ENCODE peak calls at places on chromosomes 7 and 10, in ten cellular contexts. U, R, J, C, H, K, E, Z, Q and G are unnamed samples.

GRCh38 chr7:95469850-95470249 is 15.9 kb upstream of the ASB4 start:
- DNase-seq in U (no peak), R (no peak), J (no peak), C (peak), H (no peak), K (no peak), E (peak), Z (no peak), Q (no peak), G (peak)

GRCh38 chr7:130918129-130919052 is 184.4 kb upstream of the KLF14 start:
- DNase-seq in U (no peak), R (no peak), J (no peak), C (no peak), H (no peak), K (peak), E (no peak), Z (no peak), Q (no peak), G (no peak)

GRCh38 chr10:124802313-124802675 is 675 bp downstream of the ABRAXAS2 start:
- DNase-seq in U (no peak), R (no peak), J (no peak), C (no peak), H (no peak), K (no peak), E (no peak), Z (no peak), Q (no peak), G (no peak)

GRCh38 chr10:90125966-90126600 is 424.7 kb downstream of the KIF20B start:
- DNase-seq in U (no peak), R (no peak), J (no peak), C (no peak), H (no peak), K (no peak), E (no peak), Z (no peak), Q (no peak), G (no peak)

GRCh38 chr10:88661018-88661417 is 3.2 kb upstream of the LIPF start:
- DNase-seq in U (no peak), R (no peak), J (no peak), C (no peak), H (no peak), K (no peak), E (no peak), Z (no peak), Q (no peak), G (no peak)

GRCh38 chr10:129495697-129496096 is 28.7 kb downstream of the MGMT start:
- DNase-seq in U (no peak), R (no peak), J (no peak), C (no peak), H (no peak), K (no peak), E (peak), Z (no peak), Q (no peak), G (no peak)

GRCh38 chr7:6637544-6638229 is 569 bp downstream of the ZNF316 start:
- DNase-seq in U (peak), R (peak), J (no peak), C (peak), H (no peak), K (no peak), E (peak), Z (no peak), Q (peak), G (peak)

GRCh38 chr7:44973610-44974401 is 5.0 kb downstream of the MYO1G start:
- DNase-seq in U (peak), R (peak), J (no peak), C (peak), H (no peak), K (no peak), E (peak), Z (no peak), Q (peak), G (peak)

GRCh38 chr10:22679608-22680007 is 34.8 kb downstream of the PIP4K2A start:
- DNase-seq in U (no peak), R (no peak), J (no peak), C (no peak), H (no peak), K (no peak), E (no peak), Z (no peak), Q (no peak), G (no peak)

GRCh38 chr10:110375121-110375520 is 70.4 kb upstream of the SMNDC1 start:
- DNase-seq in U (no peak), R (no peak), J (no peak), C (no peak), H (no peak), K (no peak), E (no peak), Z (no peak), Q (no peak), G (no peak)

GRCh38 chr7:412731-413356 is 106.8 kb downstream of the PDGFA start:
- DNase-seq in U (peak), R (no peak), J (no peak), C (no peak), H (no peak), K (no peak), E (no peak), Z (no peak), Q (no peak), G (no peak)

GRCh38 chr7:101420436-101420835 is 57.8 kb downstream of the COL26A1 start:
- DNase-seq in U (peak), R (no peak), J (no peak), C (no peak), H (no peak), K (no peak), E (peak), Z (no peak), Q (no peak), G (no peak)

GRCh38 chr10:96930469-96930868 is 98.4 kb downstream of the LCOR start:
- DNase-seq in U (no peak), R (no peak), J (no peak), C (no peak), H (no peak), K (no peak), E (no peak), Z (no peak), Q (no peak), G (no peak)

GRCh38 chr7:157255201-157255606 is 81.6 kb upstream of the DNAJB6 start:
- DNase-seq in U (no peak), R (no peak), J (no peak), C (no peak), H (no peak), K (no peak), E (no peak), Z (no peak), Q (no peak), G (no peak)

GRCh38 chr7:142854505-142855400 is at the start of gene EPHB6:
- DNase-seq in U (peak), R (peak), J (peak), C (peak), H (peak), K (peak), E (peak), Z (peak), Q (peak), G (peak)

GRCh38 chr10:110547139-110547761 is 20.2 kb upstream of the SMC3 start:
- DNase-seq in U (no peak), R (peak), J (no peak), C (peak), H (no peak), K (no peak), E (no peak), Z (no peak), Q (no peak), G (no peak)

GRCh38 chr7:90720970-90721768 is 125.0 kb downstream of the CDK14 start:
- DNase-seq in U (no peak), R (no peak), J (peak), C (peak), H (peak), K (peak), E (no peak), Z (peak), Q (no peak), G (no peak)

GRCh38 chr7:77393261-77393660 is 22.9 kb downstream of the GSAP start:
- DNase-seq in U (no peak), R (no peak), J (no peak), C (no peak), H (no peak), K (no peak), E (no peak), Z (no peak), Q (peak), G (no peak)

GRCh38 chr7:132739271-132739955 is 163.1 kb upstream of the PLXNA4 start:
- DNase-seq in U (no peak), R (no peak), J (peak), C (peak), H (peak), K (no peak), E (no peak), Z (no peak), Q (no peak), G (no peak)

GRCh38 chr7:20409961-20410360 is 79.3 kb downstream of the ITGB8 start:
- DNase-seq in U (no peak), R (no peak), J (no peak), C (no peak), H (no peak), K (no peak), E (no peak), Z (no peak), Q (no peak), G (no peak)

GRCh38 chr7:98242342-98242741 is 9.7 kb downstream of the TECPR1 start:
- DNase-seq in U (no peak), R (no peak), J (no peak), C (no peak), H (no peak), K (no peak), E (no peak), Z (no peak), Q (no peak), G (no peak)

GRCh38 chr10:113454341-113455061 is 98.4 kb upstream of the HABP2 start:
- DNase-seq in U (peak), R (peak), J (no peak), C (peak), H (peak), K (peak), E (peak), Z (peak), Q (peak), G (peak)

GRCh38 chr10:112565434-112566053 is 118.5 kb downstream of the VTI1A start:
- DNase-seq in U (peak), R (peak), J (peak), C (peak), H (no peak), K (peak), E (peak), Z (peak), Q (no peak), G (peak)

GRCh38 chr10:14953452-14954000 is 370 bp downstream of the DCLRE1C start:
- DNase-seq in U (no peak), R (peak), J (peak), C (peak), H (peak), K (no peak), E (peak), Z (no peak), Q (no peak), G (peak)

GRCh38 chr7:106524690-106525059 is 136.3 kb downstream of the CCDC71L start:
- DNase-seq in U (no peak), R (no peak), J (no peak), C (no peak), H (no peak), K (no peak), E (no peak), Z (no peak), Q (no peak), G (no peak)

GRCh38 chr7:68269410-68269809 is 1272.8 kb downstream of the TYW1 start:
- DNase-seq in U (no peak), R (no peak), J (no peak), C (peak), H (no peak), K (no peak), E (no peak), Z (no peak), Q (no peak), G (no peak)

GRCh38 chr7:12794722-12795302 is 107.4 kb downstream of the ARL4A start:
- DNase-seq in U (no peak), R (no peak), J (no peak), C (no peak), H (no peak), K (no peak), E (no peak), Z (no peak), Q (no peak), G (no peak)

GRCh38 chr7:103705542-103705941 is 259.5 kb upstream of the SLC26A5 start:
- DNase-seq in U (no peak), R (no peak), J (no peak), C (no peak), H (no peak), K (no peak), E (no peak), Z (no peak), Q (no peak), G (no peak)

GRCh38 chr7:122430710-122431109 is 126.2 kb upstream of the FEZF1 start:
- DNase-seq in U (no peak), R (no peak), J (no peak), C (no peak), H (no peak), K (no peak), E (no peak), Z (no peak), Q (no peak), G (no peak)

GRCh38 chr7:151566897-151567320 is 47.2 kb upstream of the RHEB start:
- DNase-seq in U (no peak), R (no peak), J (peak), C (peak), H (no peak), K (no peak), E (no peak), Z (peak), Q (no peak), G (no peak)

GRCh38 chr7:94195201-94195600 is 191.0 kb upstream of the BET1 start:
- DNase-seq in U (no peak), R (no peak), J (no peak), C (no peak), H (no peak), K (no peak), E (no peak), Z (no peak), Q (no peak), G (no peak)

GRCh38 chr7:106062006-106062405 is 50.1 kb downstream of the SYPL1 start:
- DNase-seq in U (peak), R (no peak), J (no peak), C (no peak), H (no peak), K (no peak), E (no peak), Z (peak), Q (no peak), G (no peak)

GRCh38 chr7:123220396-123220795 is 20.6 kb upstream of the SLC13A1 start:
- DNase-seq in U (no peak), R (no peak), J (no peak), C (no peak), H (no peak), K (no peak), E (no peak), Z (no peak), Q (no peak), G (no peak)

GRCh38 chr7:73971701-73972341 is 56.2 kb upstream of the ELN start:
- DNase-seq in U (peak), R (no peak), J (no peak), C (peak), H (no peak), K (peak), E (no peak), Z (no peak), Q (no peak), G (no peak)

GRCh38 chr7:78197447-78197846 is 398.9 kb downstream of the PHTF2 start:
- DNase-seq in U (no peak), R (no peak), J (no peak), C (no peak), H (no peak), K (no peak), E (no peak), Z (no peak), Q (no peak), G (no peak)

GRCh38 chr10:116764979-116765378 is 22.6 kb upstream of the HSPA12A start:
- DNase-seq in U (no peak), R (no peak), J (no peak), C (no peak), H (no peak), K (no peak), E (no peak), Z (no peak), Q (no peak), G (no peak)

GRCh38 chr10:116765549-116766162 is 23.3 kb upstream of the HSPA12A start:
- DNase-seq in U (no peak), R (peak), J (no peak), C (no peak), H (no peak), K (no peak), E (no peak), Z (no peak), Q (no peak), G (no peak)

GRCh38 chr10:116768786-116769185 is 26.4 kb upstream of the HSPA12A start:
- DNase-seq in U (no peak), R (no peak), J (no peak), C (no peak), H (peak), K (no peak), E (no peak), Z (no peak), Q (no peak), G (no peak)

GRCh38 chr10:116767235-116767634 is 24.9 kb upstream of the HSPA12A start:
- DNase-seq in U (no peak), R (no peak), J (no peak), C (peak), H (no peak), K (no peak), E (peak), Z (peak), Q (no peak), G (no peak)

GRCh38 chr10:116766241-116767198 is 24.2 kb upstream of the HSPA12A start:
- DNase-seq in U (no peak), R (no peak), J (no peak), C (no peak), H (no peak), K (no peak), E (peak), Z (no peak), Q (no peak), G (no peak)
- TF ChIP-seq CTCF in U (peak), R (no peak), J (no peak), C (no peak), H (no peak), K (no peak), E (no peak), Z (no peak), Q (no peak), G (no peak)

GRCh38 chr10:95346715-95347401 is 56.1 kb upstream of the PDLIM1 start:
- DNase-seq in U (peak), R (no peak), J (no peak), C (no peak), H (no peak), K (no peak), E (no peak), Z (no peak), Q (no peak), G (no peak)
- TF ChIP-seq CTCF in U (no peak), R (no peak), J (no peak), C (no peak), H (no peak), K (no peak), E (no peak), Z (no peak), Q (no peak), G (no peak)

GRCh38 chr7:2921748-2922147 is 77.6 kb upstream of the GNA12 start:
- DNase-seq in U (peak), R (no peak), J (no peak), C (no peak), H (no peak), K (no peak), E (peak), Z (no peak), Q (no peak), G (peak)
- TF ChIP-seq CTCF in U (peak), R (no peak), J (peak), C (peak), H (no peak), K (no peak), E (peak), Z (no peak), Q (no peak), G (peak)

DNA sequence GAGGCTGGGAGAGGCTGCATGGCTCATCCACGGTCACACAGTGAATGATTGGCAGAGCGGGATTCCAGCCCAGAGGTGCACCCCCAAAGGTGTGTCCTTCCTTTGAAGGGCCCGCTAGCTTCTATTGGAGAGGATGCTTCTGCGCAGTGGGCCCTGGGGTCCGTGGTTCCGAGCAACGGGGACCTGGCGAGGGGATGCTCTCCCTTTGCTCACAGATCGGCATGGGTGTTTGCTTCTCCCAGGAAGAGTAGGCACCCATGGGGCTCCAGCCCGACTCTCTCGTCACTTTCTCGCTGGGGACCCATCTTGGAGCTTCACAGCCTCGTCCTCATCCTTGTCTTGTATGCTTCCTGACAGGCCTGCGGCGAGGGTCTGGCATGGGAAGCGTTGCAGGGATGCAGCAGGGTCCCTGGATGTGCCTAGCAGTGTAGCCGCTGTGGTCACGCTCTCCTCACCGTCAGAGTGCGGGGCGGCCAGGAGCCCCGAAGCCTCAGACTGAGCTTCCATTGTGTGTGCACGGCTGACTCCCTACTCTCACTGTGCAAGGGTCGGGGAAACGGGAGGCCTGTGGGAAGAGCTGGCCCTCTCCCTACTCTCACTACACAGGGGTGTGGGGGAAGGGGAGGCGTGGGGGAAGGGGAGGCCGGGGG is 538.5 kb upstream of the FOXK1 start:
- DNase-seq in U (peak), R (no peak), J (no peak), C (no peak), H (no peak), K (no peak), E (no peak), Z (no peak), Q (no peak), G (no peak)
- TF ChIP-seq CTCF in U (no peak), R (no peak), J (no peak), C (no peak), H (no peak), K (no peak), E (no peak), Z (no peak), Q (no peak), G (no peak)

DNA sequence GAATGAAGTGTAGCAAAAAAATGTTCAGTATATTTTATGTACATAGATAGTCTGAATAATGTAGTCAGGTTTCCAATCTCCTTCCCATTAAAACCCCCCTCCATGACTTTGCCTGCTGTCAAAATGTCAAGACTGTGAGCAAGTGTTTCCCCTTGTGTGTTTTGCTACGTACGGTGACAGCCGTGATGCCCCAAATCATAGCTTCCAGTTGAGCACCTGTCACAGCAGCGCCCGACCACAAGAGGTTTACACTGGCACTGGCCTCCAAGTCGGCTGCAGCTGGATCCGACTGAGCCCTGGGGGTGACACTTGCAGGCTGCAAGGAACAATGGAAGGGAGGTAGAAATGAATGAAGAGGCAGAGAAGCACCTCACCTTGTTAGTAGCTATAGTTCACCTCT is 62.3 kb downstream of the LAMB4 start:
- DNase-seq in U (no peak), R (no peak), J (no peak), C (no peak), H (no peak), K (no peak), E (no peak), Z (no peak), Q (no peak), G (no peak)
- TF ChIP-seq CTCF in U (peak), R (no peak), J (no peak), C (no peak), H (no peak), K (no peak), E (no peak), Z (no peak), Q (no peak), G (no peak)

DNA sequence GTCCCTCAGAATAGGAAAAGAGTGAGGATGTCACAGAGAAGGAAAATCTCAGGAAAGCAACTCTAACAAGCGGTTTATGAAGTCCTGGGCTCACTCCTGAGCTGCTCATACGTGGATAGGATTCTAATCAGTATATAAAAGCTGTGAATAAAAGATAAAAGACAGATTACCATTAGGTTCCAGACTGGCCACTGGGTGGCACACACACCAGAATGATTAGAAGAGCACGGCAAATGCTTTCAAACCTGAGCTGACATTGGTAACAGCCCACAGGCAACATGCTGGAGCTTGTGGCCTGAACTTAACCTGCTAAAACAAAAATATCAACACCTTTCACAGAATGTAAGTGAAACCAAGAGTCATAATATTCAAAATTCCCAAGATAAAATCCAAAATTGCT is 370.8 kb downstream of the GRID1 start:
- DNase-seq in U (peak), R (no peak), J (no peak), C (peak), H (no peak), K (no peak), E (no peak), Z (no peak), Q (no peak), G (peak)
- TF ChIP-seq CTCF in U (peak), R (peak), J (no peak), C (peak), H (peak), K (peak), E (peak), Z (no peak), Q (no peak), G (no peak)

GRCh38 chr10:126256864-126257263 is 131.4 kb downstream of the ADAM12 start:
- DNase-seq in U (peak), R (no peak), J (no peak), C (no peak), H (no peak), K (no peak), E (peak), Z (no peak), Q (no peak), G (peak)
- TF ChIP-seq CTCF in U (peak), R (no peak), J (no peak), C (peak), H (no peak), K (no peak), E (peak), Z (no peak), Q (no peak), G (no peak)

GRCh38 chr10:5305374-5305773 is 59.4 kb upstream of the UCN3 start:
- DNase-seq in U (no peak), R (no peak), J (peak), C (no peak), H (no peak), K (no peak), E (no peak), Z (no peak), Q (no peak), G (no peak)
- TF ChIP-seq CTCF in U (no peak), R (no peak), J (peak), C (no peak), H (no peak), K (no peak), E (no peak), Z (no peak), Q (no peak), G (no peak)